ENCODE peak calls at places on chromosomes 16 and 17, in seven cellular contexts. W is CD4-positive, alpha-beta memory T cell; T is DMS153; A is A172; H is GM13976; X is GM13977; V is NCI-H1092. G is an unnamed sample.
A peak's percentile ranks its signal among the peaks of the same experiment; 100 is the strongest.

GRCh38 chr17:10265100-10265810 is 66.8 kb upstream of the GAS7 start:
- DNase-seq in W (no peak), T (no peak), A (peak; percentile 44), H (peak; percentile 32), X (peak; percentile 23), V (no peak), G (no peak)

GRCh38 chr16:1206786-1207185 is 18.3 kb downstream of the TPSG1 start:
- DNase-seq in W (peak; percentile 38), T (no peak), A (no peak), H (no peak), X (no peak), V (no peak), G (no peak)

GRCh38 chr17:39652635-39653315 is 12.4 kb upstream of the TCAP start:
- DNase-seq in W (no peak), T (no peak), A (no peak), H (no peak), X (no peak), V (no peak), G (no peak)

GRCh38 chr17:10103712-10104111 is 94.7 kb downstream of the GAS7 start:
- DNase-seq in W (no peak), T (no peak), A (no peak), H (no peak), X (no peak), V (no peak), G (no peak)

GRCh38 chr17:27414686-27415085 is 41.6 kb upstream of the KSR1 start:
- DNase-seq in W (no peak), T (no peak), A (no peak), H (no peak), X (no peak), V (no peak), G (no peak)

GRCh38 chr16:87780385-87780989 is 14.7 kb upstream of the KLHDC4 start:
- DNase-seq in W (peak; percentile 35), T (peak; percentile 70), A (peak; percentile 27), H (peak; percentile 69), X (peak; percentile 65), V (peak; percentile 34), G (peak; percentile 67)

GRCh38 chr16:397135-397661 is at the start of gene NME4:
- DNase-seq in W (peak; percentile 23), T (no peak), A (no peak), H (peak; percentile 74), X (peak; percentile 74), V (no peak), G (no peak)

GRCh38 chr16:47311738-47312505 is 148.9 kb downstream of the ITFG1 start:
- DNase-seq in W (no peak), T (no peak), A (peak; percentile 46), H (no peak), X (no peak), V (no peak), G (no peak)

GRCh38 chr17:40179923-40180659 is 2.8 kb downstream of the RAPGEFL1 start:
- DNase-seq in W (no peak), T (no peak), A (peak; percentile 82), H (no peak), X (no peak), V (no peak), G (no peak)

GRCh38 chr16:68090526-68090925 is 5.4 kb downstream of the NFATC3 start:
- DNase-seq in W (no peak), T (no peak), A (no peak), H (no peak), X (no peak), V (no peak), G (no peak)

GRCh38 chr16:85448557-85449194 is 164.4 kb upstream of the GSE1 start:
- DNase-seq in W (peak; percentile 46), T (peak; percentile 97), A (no peak), H (no peak), X (no peak), V (peak; percentile 96), G (peak; percentile 98)

GRCh38 chr17:79667746-79668145 is 56.9 kb upstream of the RBFOX3 start:
- DNase-seq in W (no peak), T (no peak), A (no peak), H (no peak), X (no peak), V (no peak), G (no peak)

GRCh38 chr16:83552193-83552592 is 255.6 kb upstream of the HSBP1 start:
- DNase-seq in W (no peak), T (no peak), A (peak; percentile 89), H (no peak), X (no peak), V (no peak), G (no peak)

GRCh38 chr17:49834118-49834743 is 13.6 kb downstream of the TAC4 start:
- DNase-seq in W (no peak), T (no peak), A (no peak), H (no peak), X (no peak), V (no peak), G (no peak)

GRCh38 chr17:16438173-16438556 is 22.8 kb downstream of the TRPV2 start:
- DNase-seq in W (no peak), T (no peak), A (no peak), H (no peak), X (no peak), V (no peak), G (no peak)

GRCh38 chr17:51144266-51145022 is 8.9 kb upstream of the NME1 start:
- DNase-seq in W (no peak), T (peak; percentile 38), A (no peak), H (no peak), X (no peak), V (no peak), G (no peak)

GRCh38 chr17:82524540-82524939 is 5.0 kb downstream of the FOXK2 start:
- DNase-seq in W (no peak), T (no peak), A (no peak), H (no peak), X (no peak), V (no peak), G (peak; percentile 9)

GRCh38 chr17:28272166-28272565 is 46.8 kb upstream of the TMEM97 start:
- DNase-seq in W (no peak), T (no peak), A (no peak), H (no peak), X (no peak), V (no peak), G (no peak)

GRCh38 chr16:9503251-9503986 is 412.0 kb downstream of the HAPSTR1 start:
- DNase-seq in W (no peak), T (no peak), A (no peak), H (no peak), X (no peak), V (no peak), G (no peak)

GRCh38 chr16:80027007-80027965 is 426.7 kb upstream of the MAF start:
- DNase-seq in W (peak; percentile 42), T (peak; percentile 90), A (peak; percentile 99), H (no peak), X (no peak), V (no peak), G (peak; percentile 90)

GRCh38 chr17:29140631-29141483 is 39.3 kb downstream of the MYO18A start:
- DNase-seq in W (peak; percentile 60), T (no peak), A (no peak), H (peak; percentile 63), X (peak; percentile 44), V (peak; percentile 15), G (no peak)

GRCh38 chr17:35766903-35767510 is 6.3 kb downstream of the C17orf50 start:
- DNase-seq in W (peak; percentile 24), T (no peak), A (peak; percentile 49), H (peak; percentile 72), X (peak; percentile 80), V (peak; percentile 12), G (no peak)

GRCh38 chr17:78383725-78384471 is 5.4 kb downstream of the PGS1 start:
- DNase-seq in W (no peak), T (no peak), A (peak; percentile 85), H (no peak), X (peak; percentile 67), V (no peak), G (no peak)

GRCh38 chr16:5025171-5025632 is 8.5 kb downstream of the NAGPA start:
- DNase-seq in W (no peak), T (peak; percentile 43), A (no peak), H (peak; percentile 46), X (no peak), V (peak; percentile 73), G (peak; percentile 27)

GRCh38 chr16:9152649-9153501 is 61.4 kb downstream of the HAPSTR1 start:
- DNase-seq in W (no peak), T (no peak), A (no peak), H (no peak), X (no peak), V (no peak), G (no peak)

GRCh38 chr17:59327136-59327878 is 4.1 kb upstream of the YPEL2 start:
- DNase-seq in W (no peak), T (no peak), A (no peak), H (no peak), X (no peak), V (no peak), G (no peak)

GRCh38 chr16:67533024-67533560 is 4.5 kb downstream of the RIPOR1 start:
- DNase-seq in W (no peak), T (no peak), A (no peak), H (no peak), X (no peak), V (no peak), G (no peak)

GRCh38 chr16:89007371-89008249 is 30.6 kb upstream of the CBFA2T3 start:
- DNase-seq in W (no peak), T (no peak), A (no peak), H (no peak), X (no peak), V (no peak), G (no peak)

GRCh38 chr17:41659813-41660212 is 28.9 kb upstream of the EIF1 start:
- DNase-seq in W (no peak), T (no peak), A (no peak), H (no peak), X (peak; percentile 6), V (no peak), G (no peak)

GRCh38 chr17:82400830-82401229 is 17.3 kb upstream of the HEXD start:
- DNase-seq in W (peak; percentile 33), T (no peak), A (no peak), H (peak; percentile 90), X (peak; percentile 91), V (no peak), G (no peak)

G was measured in SHP77 treated with DMSO at 0.1 percent for 48 hours.